ENCODE peak calls at places on chromosomes 16 and 17, in nine cellular contexts. C is endothelial cell; D is activated B cell treated with CpG ODN at 0.5 μM for 24 hours; B is frontal cortex; U is tibial artery; V is substantia nigra; N is stimulated activated CD4-positive, alpha-beta T cell treated with anti-CD3 and anti-CD28 coated beads, Interleukin-15, amount 100 ng/mL, for 24 hours; O is activated naive CD4-positive, alpha-beta T cell treated with anti-CD3 and anti-CD28 coated beads, Interleukin-2, amount 10 ng/mL, durations not matched to agents 7 days and 5 days; I is CD8-positive, alpha-beta T cell. F is an unnamed sample.

GRCh38 chr16:89412811-89413210 is 77.5 kb downstream of the ANKRD11 start:
- DNase-seq in V (no peak), O (no peak), D (no peak), B (no peak), N (no peak), I (no peak), C (no peak), U (no peak), F (no peak)

GRCh38 chr17:60256174-60256573 is 106.4 kb downstream of the CA4 start:
- DNase-seq in B (no peak), C (no peak), N (no peak), U (no peak), D (no peak), O (no peak), V (no peak), I (no peak), F (no peak)

GRCh38 chr17:82015311-82015971 is 7.2 kb downstream of the CENPX start:
- DNase-seq in O (no peak), I (no peak), B (no peak), D (no peak), C (no peak), U (no peak), N (no peak), V (no peak), F (no peak)

GRCh38 chr17:48994548-48995331 is 2.4 kb upstream of the IGF2BP1 start:
- DNase-seq in V (no peak), D (no peak), I (no peak), C (no peak), O (no peak), B (no peak), N (no peak), U (no peak), F (no peak)

GRCh38 chr16:22353933-22354541 is 20.4 kb downstream of the CDR2 start:
- DNase-seq in D (no peak), V (no peak), N (no peak), U (no peak), O (no peak), C (no peak), B (no peak), I (no peak), F (no peak)

GRCh38 chr17:59840329-59840907 is 52.3 kb downstream of the TUBD1 start:
- DNase-seq in D (no peak), V (no peak), I (no peak), C (no peak), O (no peak), B (no peak), N (peak), U (no peak), F (no peak)

GRCh38 chr17:57614742-57615141 is 130.4 kb downstream of the CCDC182 start:
- DNase-seq in N (no peak), B (no peak), I (no peak), C (no peak), O (no peak), V (no peak), D (no peak), U (no peak), F (no peak)

GRCh38 chr16:66616592-66616991 is 12.1 kb downstream of the CMTM3 start:
- DNase-seq in N (no peak), I (no peak), U (no peak), O (no peak), V (no peak), D (no peak), B (no peak), C (no peak), F (no peak)

GRCh38 chr16:66512589-66513404 is 37.1 kb downstream of the TK2 start:
- DNase-seq in V (no peak), I (no peak), U (peak), C (no peak), O (no peak), D (no peak), B (no peak), N (no peak), F (no peak)

F was measured in RPMI8226.